ENCODE peak calls at places on chromosomes 6 and 20, in eight cellular contexts. B, H, J, G, V, A, Y and S are unnamed samples.

GRCh38 chr6:1496836-1497592 is 107.6 kb downstream of the FOXF2 start:
- DNase-seq in B (no peak), H (no peak), J (no peak), G (no peak), V (no peak), A (no peak), Y (no peak), S (no peak)

GRCh38 chr6:41935685-41936072 is 5.9 kb downstream of the CCND3 start:
- DNase-seq in B (no peak), H (no peak), J (no peak), G (no peak), V (no peak), A (no peak), Y (no peak), S (no peak)

GRCh38 chr6:7261030-7261841 is 51.8 kb downstream of the SSR1 start:
- DNase-seq in B (peak; percentile 96), H (peak; percentile 85), J (peak; percentile 74), G (no peak), V (no peak), A (peak; percentile 80), Y (peak; percentile 51), S (peak; percentile 60)

GRCh38 chr6:11552390-11552789 is 14.8 kb downstream of the TMEM170B start:
- DNase-seq in B (no peak), H (no peak), J (no peak), G (no peak), V (no peak), A (no peak), Y (no peak), S (no peak)

GRCh38 chr6:121573466-121573865 is 138.0 kb downstream of the GJA1 start:
- DNase-seq in B (no peak), H (no peak), J (no peak), G (no peak), V (no peak), A (no peak), Y (no peak), S (no peak)

GRCh38 chr20:31608256-31608980 is 3.3 kb downstream of the ID1 start:
- DNase-seq in B (peak; percentile 57), H (peak; percentile 80), J (peak; percentile 75), G (no peak), V (no peak), A (peak; percentile 98), Y (no peak), S (no peak)

GRCh38 chr20:31551581-31552081 is 37.4 kb downstream of the HM13 start:
- DNase-seq in B (no peak), H (no peak), J (no peak), G (no peak), V (peak; percentile 64), A (no peak), Y (no peak), S (no peak)

GRCh38 chr20:14445310-14445709 is 107.9 kb upstream of the FLRT3 start:
- DNase-seq in B (no peak), H (no peak), J (no peak), G (no peak), V (no peak), A (no peak), Y (no peak), S (no peak)

GRCh38 chr6:55473722-55474121 is 105.3 kb downstream of the HMGCLL1 start:
- DNase-seq in B (no peak), H (no peak), J (no peak), G (no peak), V (no peak), A (no peak), Y (no peak), S (no peak)

GRCh38 chr6:4762294-4762693 is 13.9 kb upstream of the CDYL start:
- DNase-seq in B (no peak), H (no peak), J (no peak), G (no peak), V (no peak), A (no peak), Y (no peak), S (no peak)

GRCh38 chr6:143940011-143940597 is 68.0 kb downstream of the PLAGL1 start:
- DNase-seq in B (peak; percentile 59), H (no peak), J (no peak), G (peak; percentile 71), V (no peak), A (peak; percentile 40), Y (peak; percentile 64), S (no peak)

GRCh38 chr6:82022614-82023102 is 224.9 kb downstream of the IBTK start:
- DNase-seq in B (peak; percentile 7), H (no peak), J (no peak), G (no peak), V (no peak), A (no peak), Y (no peak), S (no peak)

GRCh38 chr6:108875161-108875555 is 26.9 kb downstream of the ARMC2 start:
- DNase-seq in B (no peak), H (no peak), J (no peak), G (no peak), V (no peak), A (no peak), Y (no peak), S (no peak)

GRCh38 chr6:104218132-104218531 is 641.6 kb downstream of the HACE1 start:
- DNase-seq in B (no peak), H (no peak), J (no peak), G (no peak), V (peak; percentile 14), A (no peak), Y (no peak), S (no peak)

GRCh38 chr6:20539387-20539786 is 5.1 kb downstream of the CDKAL1 start:
- DNase-seq in B (no peak), H (no peak), J (no peak), G (no peak), V (no peak), A (no peak), Y (no peak), S (no peak)

GRCh38 chr6:139172567-139172966 is 37.7 kb downstream of the HECA start:
- DNase-seq in B (no peak), H (no peak), J (no peak), G (no peak), V (no peak), A (no peak), Y (no peak), S (no peak)